ENCODE peak calls at places on chromosomes 3 and 15, in six cellular contexts. B is fibroblast of lung, Z is OCI-LY7, A is uterus, P is body of pancreas, C is aorta. O is an unnamed sample.

GRCh38 chr3:129837057-129837631 is 56.4 kb downstream of the TMCC1 start:
- DNase-seq in B (peak; percentile 18), Z (no peak), A (no peak), P (no peak), C (no peak), O (no peak)

GRCh38 chr3:104825116-104825515 is 541.6 kb upstream of the ALCAM start:
- DNase-seq in B (peak; percentile 23), Z (no peak), A (no peak), P (no peak), C (no peak), O (no peak)

GRCh38 chr3:179794355-179794754 is 141.5 kb downstream of the USP13 start:
- DNase-seq in B (no peak), Z (no peak), A (no peak), P (peak; percentile 59), C (no peak), O (no peak)

GRCh38 chr3:48408823-48409281 is 21.0 kb downstream of the PLXNB1 start:
- DNase-seq in B (no peak), Z (no peak), A (peak; percentile 8), P (no peak), C (peak; percentile 29), O (peak; percentile 9)

GRCh38 chr3:111917300-111917699 is 58.2 kb downstream of the PHLDB2 start:
- DNase-seq in B (peak; percentile 82), Z (no peak), A (no peak), P (no peak), C (no peak), O (no peak)

GRCh38 chr3:108041253-108041652 is 49.6 kb downstream of the CD47 start:
- DNase-seq in B (no peak), Z (no peak), A (no peak), P (no peak), C (no peak), O (no peak)

GRCh38 chr3:13636874-13637273 is 87.9 kb downstream of the FBLN2 start:
- DNase-seq in B (no peak), Z (no peak), A (no peak), P (no peak), C (no peak), O (no peak)

GRCh38 chr3:30914696-30915095 is 20.2 kb upstream of the GADL1 start:
- DNase-seq in B (no peak), Z (no peak), A (no peak), P (no peak), C (no peak), O (no peak)

GRCh38 chr15:79602731-79603130 is 170.6 kb downstream of the MINAR1 start:
- DNase-seq in B (peak; percentile 57), Z (no peak), A (no peak), P (no peak), C (no peak), O (no peak)

GRCh38 chr3:63918321-63918720 is 6.1 kb upstream of the SCAANT1 start:
- DNase-seq in B (peak; percentile 41), Z (no peak), A (no peak), P (no peak), C (no peak), O (no peak)

GRCh38 chr3:16370872-16371740 is 106.1 kb downstream of the OXNAD1 start:
- DNase-seq in B (peak; percentile 84), Z (peak; percentile 64), A (peak; percentile 41), P (no peak), C (peak; percentile 72), O (no peak)

GRCh38 chr15:70111203-70112017 is 13.7 kb upstream of the TLE3 start:
- DNase-seq in B (peak; percentile 91), Z (peak; percentile 40), A (peak; percentile 81), P (peak; percentile 79), C (peak; percentile 79), O (no peak)

GRCh38 chr3:190159902-190160435 is 39.3 kb upstream of the P3H2 start:
- DNase-seq in B (no peak), Z (no peak), A (no peak), P (no peak), C (no peak), O (no peak)

GRCh38 chr15:49079340-49080039 is 33.2 kb upstream of the SECISBP2L start:
- DNase-seq in B (no peak), Z (peak; percentile 3), A (no peak), P (no peak), C (no peak), O (no peak)

GRCh38 chr15:46297766-46298165 is 662.9 kb downstream of the SQOR start:
- DNase-seq in B (no peak), Z (peak; percentile 57), A (no peak), P (no peak), C (no peak), O (no peak)

GRCh38 chr15:57235865-57236264 is 140.4 kb upstream of the CGNL1 start:
- DNase-seq in B (peak; percentile 92), Z (no peak), A (no peak), P (no peak), C (no peak), O (no peak)

GRCh38 chr15:65077981-65078352 is 1.4 kb downstream of the KBTBD13 start:
- DNase-seq in B (peak; percentile 41), Z (no peak), A (peak; percentile 80), P (peak; percentile 65), C (peak; percentile 80), O (peak; percentile 23)

GRCh38 chr3:127550758-127551157 is 39.8 kb downstream of the TPRA1 start:
- DNase-seq in B (no peak), Z (no peak), A (no peak), P (no peak), C (no peak), O (no peak)

GRCh38 chr3:155701882-155702465 is 42.9 kb downstream of the PLCH1 start:
- DNase-seq in B (peak; percentile 42), Z (peak; percentile 76), A (no peak), P (no peak), C (no peak), O (no peak)

GRCh38 chr15:25175789-25176615 is 221.2 kb downstream of the SNRPN start:
- DNase-seq in B (no peak), Z (no peak), A (peak; percentile 6), P (peak; percentile 1), C (peak; percentile 19), O (no peak)
- H3K9me3 ChIP-seq in B (no peaks in the 10 kb centered on the region), Z (no peaks in the 10 kb centered on the region), A (peaks cover 14% of the 10 kb centered on the region), P (no peaks in the 10 kb centered on the region), C (peaks cover 8% of the 10 kb centered on the region), O (no peaks in the 10 kb centered on the region)

GRCh38 chr3:150373234-150373633 is 34.9 kb upstream of the TSC22D2 start:
- DNase-seq in B (no peak), Z (no peak), A (no peak), P (no peak), C (no peak), O (no peak)
- H3K9me3 ChIP-seq in B (no peaks in the 10 kb centered on the region), Z (no peaks in the 10 kb centered on the region), A (no peaks in the 10 kb centered on the region), P (no peaks in the 10 kb centered on the region), C (no peaks in the 10 kb centered on the region), O (no peaks in the 10 kb centered on the region)

GRCh38 chr3:62372621-62373041 is 719 bp downstream of the FEZF2 start:
- DNase-seq in B (peak; percentile 8), Z (no peak), A (no peak), P (no peak), C (no peak), O (no peak)

GRCh38 chr3:62374375-62374876 is 1.1 kb upstream of the FEZF2 start:
- DNase-seq in B (peak; percentile 26), Z (no peak), A (no peak), P (no peak), C (no peak), O (no peak)

GRCh38 chr3:62371735-62372591 is 1.4 kb downstream of the FEZF2 start:
- DNase-seq in B (no peak), Z (no peak), A (no peak), P (no peak), C (no peak), O (no peak)

GRCh38 chr3:62373714-62374333 is 474 bp upstream of the FEZF2 start:
- DNase-seq in B (no peak), Z (no peak), A (no peak), P (no peak), C (no peak), O (no peak)

DNA sequence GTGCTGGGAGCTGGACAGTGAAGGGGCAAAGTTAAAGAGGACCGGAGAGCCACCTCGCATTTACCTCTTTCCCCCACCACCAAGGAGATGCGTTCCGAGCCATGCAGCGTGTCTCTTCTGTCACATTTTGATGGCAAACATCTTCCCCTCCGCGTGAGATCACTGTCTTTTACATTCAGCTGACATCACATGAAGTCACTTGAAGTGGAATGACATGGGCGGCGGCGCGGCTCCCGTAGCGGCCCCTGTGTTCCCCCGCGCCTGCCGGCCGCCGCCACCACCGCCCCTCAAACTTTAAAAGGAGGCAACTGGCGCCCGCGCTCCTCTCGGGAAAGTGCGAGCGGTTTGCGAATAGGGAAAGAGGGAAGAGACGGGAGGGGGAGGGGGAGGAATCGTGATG is at the start of gene FEZF2:
- DNase-seq in B (no peak), Z (no peak), A (no peak), P (no peak), C (no peak), O (no peak)
- H3K9me3 ChIP-seq in B (no peaks in the 10 kb centered on the region), Z (no peaks in the 10 kb centered on the region), A (no peaks in the 10 kb centered on the region), P (no peaks in the 10 kb centered on the region), C (no peaks in the 10 kb centered on the region), O (no peaks in the 10 kb centered on the region)

GRCh38 chr3:177771780-177772179 is 574.5 kb upstream of the TBL1XR1 start:
- DNase-seq in B (no peak), Z (no peak), A (no peak), P (no peak), C (no peak), O (no peak)

GRCh38 chr3:177772908-177773557 is 575.8 kb upstream of the TBL1XR1 start:
- DNase-seq in B (no peak), Z (peak; percentile 19), A (no peak), P (no peak), C (no peak), O (no peak)

GRCh38 chr3:177776656-177777055 is 579.4 kb upstream of the TBL1XR1 start:
- DNase-seq in B (peak; percentile 98), Z (no peak), A (no peak), P (peak; percentile 41), C (no peak), O (no peak)

DNA sequence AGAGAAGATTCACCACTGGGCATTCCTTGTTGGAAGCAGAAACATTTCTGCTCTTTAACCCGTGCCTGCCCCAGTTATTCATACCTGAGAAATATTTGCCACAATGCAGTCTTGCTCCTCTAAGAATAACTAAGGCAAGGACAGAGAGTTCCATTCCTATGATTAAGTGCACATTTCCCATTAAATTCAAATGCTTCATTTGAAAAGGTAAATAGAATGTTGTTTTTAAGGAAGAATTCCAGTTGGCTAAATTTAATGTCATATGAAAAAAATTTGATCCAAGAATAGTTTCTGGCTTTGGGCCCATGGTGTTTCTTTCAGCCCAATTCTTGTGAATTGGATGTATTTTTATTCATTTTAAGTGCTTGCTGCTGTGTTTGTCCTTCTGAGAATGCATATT is 573.5 kb upstream of the TBL1XR1 start:
- DNase-seq in B (peak; percentile 86), Z (no peak), A (no peak), P (no peak), C (no peak), O (no peak)
- H3K9me3 ChIP-seq in B (no peaks in the 10 kb centered on the region), Z (no peaks in the 10 kb centered on the region), A (no peaks in the 10 kb centered on the region), P (no peaks in the 10 kb centered on the region), C (no peaks in the 10 kb centered on the region), O (no peaks in the 10 kb centered on the region)

DNA sequence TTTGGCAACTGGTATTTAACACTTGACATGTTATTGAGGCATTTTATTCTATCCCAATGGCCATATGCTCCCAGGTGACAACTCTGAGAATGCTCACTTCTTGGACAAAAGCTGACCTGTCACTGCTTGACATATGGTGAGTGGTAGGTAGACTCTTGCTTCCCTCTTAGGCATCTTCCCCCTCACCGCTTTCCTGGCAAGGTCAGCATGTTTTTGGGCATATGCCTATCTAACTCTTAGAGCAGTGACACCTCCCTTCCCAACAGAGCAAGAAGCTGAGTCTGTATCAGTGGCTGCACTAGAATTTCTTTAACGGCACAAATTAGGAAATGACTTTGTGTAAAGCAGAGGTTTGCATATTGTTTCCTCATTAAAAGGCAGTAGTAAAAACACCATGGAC is 300.7 kb downstream of the OXSM start:
- DNase-seq in B (no peak), Z (no peak), A (no peak), P (no peak), C (no peak), O (no peak)
- H3K9me3 ChIP-seq in B (no peaks in the 10 kb centered on the region), Z (peaks cover 6% of the 10 kb centered on the region), A (no peaks in the 10 kb centered on the region), P (no peaks in the 10 kb centered on the region), C (no peaks in the 10 kb centered on the region), O (no peaks in the 10 kb centered on the region)

O was measured in T-helper 17 cell.